ENCODE peak calls at places on chromosomes 11 and 22, in four cellular contexts. S is Panc1, I is RWPE1, L is GM12865. K is an unnamed sample.

GRCh38 chr11:19345519-19345847 is 104.7 kb upstream of the E2F8 start:
- DNase-seq in I (no peak), L (no peak), S (no peak), K (no peak)

GRCh38 chr11:1335811-1336761 is 26.7 kb upstream of the TOLLIP start:
- DNase-seq in I (peak; percentile 58), S (no peak), L (peak; percentile 67), K (peak; percentile 39)

GRCh38 chr22:35479359-35479758 is 61.3 kb upstream of the RASD2 start:
- DNase-seq in L (no peak), I (no peak), S (no peak), K (no peak)

GRCh38 chr11:128232588-128232987 is 354.8 kb downstream of the ETS1 start:
- DNase-seq in S (no peak), L (no peak), I (no peak), K (no peak)

GRCh38 chr11:2275334-2276279 is 5.2 kb upstream of the ASCL2 start:
- DNase-seq in S (no peak), L (no peak), I (no peak), K (no peak)

GRCh38 chr11:92253945-92254344 is 29.3 kb downstream of the FAT3 start:
- DNase-seq in I (no peak), L (no peak), S (no peak), K (no peak)

GRCh38 chr11:32039149-32039548 is 51.7 kb upstream of the RCN1 start:
- DNase-seq in L (peak; percentile 33), I (no peak), S (no peak), K (no peak)

GRCh38 chr11:2594267-2594666 is 105.5 kb downstream of the KCNQ1OT1 start:
- DNase-seq in I (no peak), L (no peak), S (no peak), K (no peak)

GRCh38 chr22:29334696-29335344 is 19.3 kb upstream of the RASL10A start:
- DNase-seq in S (no peak), I (no peak), L (no peak), K (no peak)

GRCh38 chr11:120061761-120062560 is 76.0 kb downstream of the TRIM29 start:
- DNase-seq in L (no peak), S (no peak), I (no peak), K (no peak)

GRCh38 chr11:1128333-1129142 is 29.2 kb upstream of the MUC5AC start:
- DNase-seq in I (no peak), L (no peak), S (no peak), K (no peak)

GRCh38 chr11:112555491-112556364 is 295.1 kb upstream of the PLET1 start:
- DNase-seq in I (no peak), L (peak; percentile 51), S (peak; percentile 12), K (no peak)

GRCh38 chr11:12376259-12376971 is 956 bp upstream of the PARVA start:
- DNase-seq in I (no peak), S (no peak), L (no peak), K (no peak)

GRCh38 chr11:1456166-1456565 is 30.4 kb downstream of the MOB2 start:
- DNase-seq in S (no peak), L (no peak), I (no peak), K (no peak)

GRCh38 chr11:27241316-27242122 is 121.5 kb downstream of the CCDC34 start:
- DNase-seq in L (no peak), I (peak; percentile 55), S (peak; percentile 51), K (peak; percentile 65)

GRCh38 chr11:2924381-2924780 is 4.8 kb downstream of the PHLDA2 start:
- DNase-seq in L (no peak), I (peak; percentile 21), S (no peak), K (no peak)

GRCh38 chr22:31162015-31162765 is 2.2 kb downstream of the RNF185 start:
- DNase-seq in I (no peak), S (no peak), L (no peak), K (no peak)

GRCh38 chr11:12497431-12497830 is 120.1 kb downstream of the PARVA start:
- DNase-seq in S (no peak), I (no peak), L (no peak), K (no peak)

DNA sequence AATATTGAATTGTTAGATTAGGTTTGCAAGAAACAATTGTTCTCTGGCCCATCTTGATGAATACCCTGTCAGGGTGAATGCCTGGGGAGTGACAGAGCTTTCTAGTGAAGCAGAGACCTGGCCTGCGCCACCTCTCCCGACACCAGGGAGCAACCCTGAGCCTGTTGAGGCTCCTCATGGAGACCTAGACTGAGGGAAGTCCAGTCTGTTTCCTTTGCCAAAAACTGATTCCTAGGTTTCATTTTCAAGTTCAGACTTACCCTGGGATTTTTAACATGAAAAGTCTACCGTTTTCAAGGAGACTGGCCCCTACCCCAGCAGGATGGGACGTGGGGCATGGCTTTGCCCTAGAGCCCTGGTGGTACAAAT is 173.7 kb upstream of the SORL1-AS1 start:
- DNase-seq in I (no peak), S (no peak), L (no peak), K (no peak)
- TF ChIP-seq CTCF in I (no peak), S (no peak), L (no peak), K (no peak)

GRCh38 chr11:8988329-8989234 is 15.2 kb downstream of the NRIP3 start:
- DNase-seq in L (no peak), I (no peak), S (no peak), K (peak; percentile 54)
- TF ChIP-seq CTCF in L (no peak), I (no peak), S (no peak), K (no peak)

DNA sequence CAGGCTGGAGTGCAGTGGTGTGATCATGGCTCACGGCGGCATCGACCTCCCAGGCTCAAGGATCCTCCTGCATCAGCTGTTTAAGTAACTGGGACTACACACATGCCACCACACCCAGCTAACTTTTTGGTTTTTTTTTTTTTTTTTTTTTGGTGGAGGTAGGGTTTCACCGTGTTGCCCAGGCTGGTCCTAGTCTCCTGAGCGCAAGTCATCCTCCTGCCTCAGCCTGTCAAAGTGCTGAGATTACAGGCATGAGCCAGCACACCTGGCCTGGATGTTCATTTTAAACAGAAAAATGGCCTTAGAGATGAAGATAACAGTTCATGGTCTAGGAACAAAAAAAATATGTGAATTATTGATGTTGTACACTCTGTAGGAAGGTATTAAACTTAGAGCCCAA is 13.6 kb upstream of the SLC25A18 start:
- DNase-seq in L (no peak), I (no peak), S (no peak), K (peak; percentile 85)
- TF ChIP-seq CTCF in L (no peak), I (no peak), S (no peak), K (no peak)

GRCh38 chr11:59678118-59678812 is 9.4 kb upstream of the PATL1 start:
- DNase-seq in L (no peak), I (no peak), S (no peak), K (no peak)
- TF ChIP-seq CTCF in L (no peak), I (no peak), S (no peak), K (peak; percentile 23)

DNA sequence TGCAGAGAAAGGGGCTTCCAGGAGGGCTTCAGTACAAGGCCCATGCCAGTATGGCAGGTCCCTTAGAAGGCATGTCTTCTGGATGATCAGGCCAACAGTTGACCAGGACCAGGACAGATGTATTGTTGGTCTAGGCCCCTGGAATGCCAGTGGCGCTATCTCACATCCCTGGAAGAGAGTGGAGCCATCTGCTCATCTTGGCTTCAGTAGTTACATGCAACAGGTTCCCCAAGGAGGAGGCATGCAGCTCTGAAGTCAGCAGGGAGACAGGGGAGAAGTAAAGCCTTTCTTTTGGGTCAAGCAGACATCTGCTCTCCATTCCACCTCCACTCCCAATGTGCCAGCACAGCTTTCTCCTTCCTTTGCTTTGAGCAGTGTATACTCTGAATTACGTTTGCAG is 244.2 kb downstream of the KIRREL3 start:
- DNase-seq in S (no peak), L (no peak), I (no peak), K (no peak)
- TF ChIP-seq CTCF in S (no peak), L (no peak), I (no peak), K (no peak)

GRCh38 chr11:117945047-117945820 is 16.0 kb upstream of the TMPRSS13 start:
- DNase-seq in S (no peak), I (no peak), L (peak; percentile 56), K (no peak)
- TF ChIP-seq CTCF in S (no peak), I (no peak), L (no peak), K (no peak)

DNA sequence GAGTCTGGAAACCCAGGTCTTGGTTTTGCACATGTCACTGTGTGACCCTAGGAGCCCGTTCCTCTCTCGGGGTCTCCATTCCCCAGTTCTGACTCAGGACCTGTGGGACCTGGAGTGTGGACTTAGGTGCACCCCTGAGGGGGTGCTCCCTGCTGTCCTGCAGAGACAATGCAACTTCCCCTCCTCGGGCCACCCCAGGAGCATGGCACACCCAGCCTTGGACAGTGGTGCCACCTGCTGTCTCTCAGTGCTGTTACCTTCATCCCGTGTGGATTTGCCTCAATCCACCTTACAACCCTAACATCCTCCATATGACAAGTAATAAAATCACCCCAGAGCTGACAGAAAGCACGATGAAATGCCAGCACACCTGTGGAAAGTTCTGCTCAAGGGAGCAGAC is 27.5 kb upstream of the CRYBB3 start:
- DNase-seq in S (no peak), L (peak; percentile 27), I (no peak), K (no peak)
- TF ChIP-seq CTCF in S (no peak), L (peak; percentile 40), I (no peak), K (peak; percentile 58)